ENCODE peak calls at places on chromosomes 6 and 20, in four cellular contexts. Z is Calu3, O is psoas muscle, D is AG09319. F is an unnamed sample.

GRCh38 chr6:41392249-41392648 is 56.8 kb downstream of the NCR2 start:
- DNase-seq in Z (no peak), O (no peak), D (no peak), F (no peak)

GRCh38 chr6:63458480-63459115 is 113.7 kb upstream of the LOC128125822 start:
- DNase-seq in Z (no peak), O (no peak), D (no peak), F (no peak)

GRCh38 chr6:35496851-35497570 is at the start of gene TEAD3:
- DNase-seq in Z (peak; percentile 84), O (peak; percentile 78), D (no peak), F (peak; percentile 80)

GRCh38 chr6:46040288-46040687 is 24.6 kb upstream of the CLIC5 start:
- DNase-seq in Z (no peak), O (no peak), D (no peak), F (no peak)

GRCh38 chr6:11727995-11728961 is 50.3 kb downstream of the ADTRP start:
- DNase-seq in Z (no peak), O (no peak), D (no peak), F (no peak)

GRCh38 chr6:10451394-10451793 is 36.5 kb upstream of the TFAP2A start:
- DNase-seq in Z (no peak), O (no peak), D (no peak), F (no peak)

GRCh38 chr6:2909718-2910117 is 6.6 kb upstream of the SERPINB9 start:
- DNase-seq in Z (no peak), O (no peak), D (no peak), F (no peak)

GRCh38 chr6:16333580-16333979 is 95.2 kb downstream of the GMPR start:
- DNase-seq in Z (no peak), O (no peak), D (no peak), F (no peak)

GRCh38 chr20:25248501-25249172 is 752 bp downstream of the PYGB start:
- DNase-seq in Z (no peak), O (no peak), D (no peak), F (peak; percentile 28)

GRCh38 chr20:12605751-12606150 is 403.0 kb upstream of the SPTLC3 start:
- DNase-seq in Z (no peak), O (no peak), D (no peak), F (no peak)

GRCh38 chr6:31143148-31143547 is 4.3 kb upstream of the PSORS1C2 start:
- DNase-seq in Z (no peak), O (peak; percentile 87), D (no peak), F (no peak)

GRCh38 chr6:146819596-146820320 is 221.0 kb downstream of the ADGB start:
- DNase-seq in Z (no peak), O (no peak), D (no peak), F (no peak)

GRCh38 chr6:167710521-167710920 is 116.2 kb upstream of the AFDN start:
- DNase-seq in Z (no peak), O (no peak), D (no peak), F (no peak)

GRCh38 chr20:20926222-20926905 is 179.8 kb downstream of the LINC00237 start:
- DNase-seq in Z (no peak), O (no peak), D (no peak), F (no peak)

GRCh38 chr20:44745560-44746366 is at the start of gene KCNK15:
- DNase-seq in Z (peak; percentile 38), O (peak; percentile 66), D (no peak), F (peak; percentile 24)

GRCh38 chr20:37223053-37223452 is 38.6 kb downstream of the GHRH start:
- DNase-seq in Z (no peak), O (no peak), D (peak; percentile 57), F (no peak)

GRCh38 chr20:50379049-50379990 is 130.9 kb upstream of the PTPN1 start:
- DNase-seq in Z (peak; percentile 74), O (peak; percentile 98), D (peak; percentile 79), F (no peak)

GRCh38 chr6:308307-308706 is 16.0 kb downstream of the DUSP22 start:
- DNase-seq in Z (no peak), O (no peak), D (no peak), F (no peak)
- TF ChIP-seq CTCF in Z (no peak), O (no peak), D (no peak), F (no peak)

GRCh38 chr6:161204866-161205557 is 68.8 kb downstream of the AGPAT4 start:
- DNase-seq in Z (no peak), O (no peak), D (no peak), F (no peak)

GRCh38 chr6:161198176-161198575 is 75.7 kb downstream of the AGPAT4 start:
- DNase-seq in Z (no peak), O (no peak), D (peak; percentile 70), F (no peak)

GRCh38 chr6:161198781-161199505 is 74.9 kb downstream of the AGPAT4 start:
- DNase-seq in Z (no peak), O (no peak), D (no peak), F (no peak)

GRCh38 chr6:161199845-161200244 is 74.0 kb downstream of the AGPAT4 start:
- DNase-seq in Z (no peak), O (no peak), D (no peak), F (no peak)

GRCh38 chr6:161200610-161201201 is 73.2 kb downstream of the AGPAT4 start:
- DNase-seq in Z (no peak), O (no peak), D (no peak), F (no peak)
- TF ChIP-seq CTCF in Z (no peak), O (no peak), D (no peak), F (peak; percentile 24)

GRCh38 chr6:130296854-130297253 is 69.0 kb upstream of the TMEM200A start:
- DNase-seq in Z (no peak), O (no peak), D (no peak), F (no peak)
- TF ChIP-seq CTCF in Z (no peak), O (no peak), D (no peak), F (no peak)

GRCh38 chr20:1209447-1210387 is 6.5 kb downstream of the C20orf202 start:
- DNase-seq in Z (no peak), O (no peak), D (no peak), F (no peak)
- TF ChIP-seq CTCF in Z (peak; percentile 28), O (no peak), D (peak; percentile 23), F (peak; percentile 14)